ENCODE peak calls at places on chromosomes 16 and 17, in four cellular contexts. F is fibroblast of mammary gland, V is Panc1, T is mammary epithelial cell. L is an unnamed sample.

GRCh38 chr17:81097134-81097942 is 62.4 kb downstream of the BAIAP2 start:
- DNase-seq in F (peak; percentile 86), V (no peak), T (peak; percentile 71), L (peak; percentile 35)

GRCh38 chr17:74116087-74116717 is 87.3 kb upstream of the RPL38 start:
- DNase-seq in F (no peak), V (no peak), T (peak; percentile 15), L (no peak)

GRCh38 chr17:1060991-1061390 is 64.1 kb downstream of the TIMM22 start:
- DNase-seq in F (peak; percentile 99), V (peak; percentile 92), T (peak; percentile 98), L (peak; percentile 37)

GRCh38 chr17:22516861-22517636 is 824.7 kb downstream of the KCNJ18 start:
- DNase-seq in F (no peak), V (no peak), T (no peak), L (no peak)

GRCh38 chr17:16439303-16439791 is 24.0 kb downstream of the TRPV2 start:
- DNase-seq in F (no peak), V (no peak), T (no peak), L (peak; percentile 64)

GRCh38 chr17:81666092-81666341 is 388 bp downstream of the OXLD1 start:
- DNase-seq in F (no peak), V (no peak), T (no peak), L (no peak)

GRCh38 chr17:14922421-14922820 is 342.7 kb downstream of the PMP22 start:
- DNase-seq in F (peak; percentile 53), V (no peak), T (no peak), L (no peak)

GRCh38 chr17:3385869-3386816 is at the start of gene OR3A2:
- DNase-seq in F (no peak), V (no peak), T (no peak), L (peak; percentile 90)

GRCh38 chr16:31301708-31302400 is 42.1 kb downstream of the ITGAM start:
- DNase-seq in F (peak; percentile 29), V (no peak), T (peak; percentile 26), L (peak; percentile 10)

GRCh38 chr16:14509055-14509454 is 121.0 kb downstream of the PARN start:
- DNase-seq in F (peak; percentile 83), V (no peak), T (peak; percentile 78), L (no peak)

GRCh38 chr16:19113577-19114358 is at the start of gene ITPRIPL2:
- DNase-seq in F (peak; percentile 91), V (peak; percentile 84), T (peak; percentile 80), L (peak; percentile 66)

GRCh38 chr17:15918661-15919259 is 26.2 kb upstream of the ADORA2B start:
- DNase-seq in F (no peak), V (no peak), T (no peak), L (no peak)

GRCh38 chr16:89407925-89408300 is 82.4 kb downstream of the ANKRD11 start:
- DNase-seq in F (peak; percentile 47), V (no peak), T (no peak), L (no peak)

GRCh38 chr16:56601325-56601724 is 7.1 kb upstream of the MT2A start:
- DNase-seq in F (no peak), V (no peak), T (no peak), L (no peak)

GRCh38 chr16:66752958-66753357 is 1.5 kb upstream of the DYNC1LI2 start:
- DNase-seq in F (no peak), V (no peak), T (no peak), L (no peak)

GRCh38 chr16:66754211-66754610 is 2.8 kb upstream of the DYNC1LI2 start:
- DNase-seq in F (no peak), V (no peak), T (no peak), L (no peak)

GRCh38 chr16:66751992-66752322 is 548 bp upstream of the DYNC1LI2 start:
- DNase-seq in F (no peak), V (no peak), T (no peak), L (no peak)

GRCh38 chr16:66751135-66751991 is at the start of gene DYNC1LI2:
- DNase-seq in F (peak; percentile 55), V (no peak), T (peak; percentile 58), L (peak; percentile 87)

GRCh38 chr16:66752379-66752778 is 970 bp upstream of the DYNC1LI2 start:
- DNase-seq in F (no peak), V (no peak), T (no peak), L (no peak)
- H3K4me3 ChIP-seq in F (no peak overlapping the region), V (no peak overlapping the region), T (no peak overlapping the region), L (no peak overlapping the region)

GRCh38 chr16:1791256-1791942 is 2.1 kb downstream of the IGFALS start:
- DNase-seq in F (no peak), V (no peak), T (no peak), L (no peak)

GRCh38 chr16:1791943-1792812 is 1.3 kb downstream of the IGFALS start:
- DNase-seq in F (no peak), V (no peak), T (no peak), L (no peak)

GRCh38 chr16:1794221-1794871 is 841 bp upstream of the IGFALS start:
- DNase-seq in F (no peak), V (no peak), T (no peak), L (no peak)

GRCh38 chr16:1793578-1794220 is at the start of gene IGFALS:
- DNase-seq in F (no peak), V (no peak), T (no peak), L (no peak)

GRCh38 chr16:1792836-1793577 is 498 bp downstream of the IGFALS start:
- DNase-seq in F (no peak), V (no peak), T (no peak), L (no peak)
- H3K4me3 ChIP-seq in F (no peak overlapping the region), V (no peak overlapping the region), T (no peak overlapping the region), L (no peak overlapping the region)

DNA sequence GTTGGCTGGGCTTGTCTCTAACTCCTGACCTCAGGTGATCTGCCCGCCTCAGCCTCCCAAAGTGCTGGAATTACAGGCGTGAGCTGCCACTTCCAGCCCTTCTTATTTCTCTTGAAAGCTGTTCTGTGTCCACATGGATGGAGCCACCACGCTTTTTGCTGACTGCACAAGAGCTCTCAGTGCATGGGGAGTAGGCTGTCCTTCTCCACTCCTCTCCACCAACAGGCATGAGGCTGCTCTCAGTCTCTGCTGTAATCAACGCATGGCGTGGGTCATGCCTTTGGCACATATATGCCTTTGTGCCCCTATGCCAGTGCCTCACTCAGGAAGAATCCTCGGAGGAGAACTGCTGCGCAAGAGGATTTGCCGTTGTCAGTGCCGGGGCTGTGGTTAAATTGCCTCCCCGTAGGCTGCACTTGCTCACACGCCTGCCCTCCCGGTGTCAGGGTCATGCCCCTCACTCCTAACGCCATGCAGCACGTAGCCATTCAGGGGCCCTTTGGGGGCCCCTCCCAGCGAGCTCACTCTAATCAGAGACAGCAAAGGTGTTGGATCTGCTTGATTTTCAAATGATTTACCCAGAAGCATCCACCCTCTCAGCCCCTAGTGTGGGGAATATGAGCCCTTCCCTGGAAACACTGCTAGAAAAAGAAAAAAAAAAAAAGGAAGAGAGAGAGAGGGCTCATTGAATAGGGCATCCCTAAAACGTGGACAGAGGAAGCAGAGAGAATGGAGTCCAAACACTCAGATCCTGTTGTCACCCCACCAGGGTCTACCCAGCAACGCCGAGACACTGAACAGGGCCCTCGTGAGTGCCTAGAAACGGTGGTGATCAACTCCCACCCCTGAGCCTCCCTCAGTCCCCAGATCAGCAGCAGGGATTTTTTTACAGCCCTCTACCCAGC is 47.5 kb upstream of the ZCCHC14 start:
- DNase-seq in F (no peak), V (no peak), T (no peak), L (no peak)
- H3K4me3 ChIP-seq in F (no peak overlapping the region), V (no peak overlapping the region), T (no peak overlapping the region), L (no peak overlapping the region)

GRCh38 chr16:3431779-3432219 is 11.5 kb downstream of the ZNF597 start:
- DNase-seq in F (peak; percentile 41), V (no peak), T (no peak), L (no peak)
- H3K4me3 ChIP-seq in F (peak overlapping the region; percentile 10), V (no peak overlapping the region), T (no peak overlapping the region), L (no peak overlapping the region)

GRCh38 chr16:17404903-17405691 is 65.7 kb downstream of the XYLT1 start:
- DNase-seq in F (peak; percentile 94), V (no peak), T (peak; percentile 39), L (no peak)
- H3K4me3 ChIP-seq in F (no peak overlapping the region), V (no peak overlapping the region), T (no peak overlapping the region), L (no peak overlapping the region)

DNA sequence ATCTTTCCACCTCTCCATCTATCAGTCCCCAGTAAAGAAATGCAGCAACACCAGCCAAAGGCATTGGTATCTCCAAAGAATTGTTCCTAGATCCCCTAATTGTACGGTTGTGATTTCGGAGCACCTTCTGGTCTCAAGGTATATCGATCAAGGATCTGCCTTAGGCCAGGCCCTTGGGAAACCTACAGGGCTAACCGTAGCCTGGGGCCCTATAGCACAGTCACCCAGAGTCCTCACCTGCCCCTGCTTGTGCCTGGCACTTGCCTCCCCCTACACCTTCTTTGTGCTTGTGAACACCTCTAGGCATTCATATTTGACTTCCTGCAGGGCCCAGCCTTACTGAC is 16.8 kb upstream of the AURKB start:
- DNase-seq in F (no peak), V (no peak), T (no peak), L (no peak)
- H3K4me3 ChIP-seq in F (peak overlapping the region; percentile 8), V (peak overlapping the region; percentile 49), T (no peak overlapping the region), L (peak overlapping the region; percentile 40)

GRCh38 chr16:21639493-21639892 is 12.9 kb downstream of the IGSF6 start:
- DNase-seq in F (no peak), V (no peak), T (no peak), L (no peak)

GRCh38 chr16:21634216-21634615 is 18.2 kb downstream of the IGSF6 start:
- DNase-seq in F (no peak), V (no peak), T (no peak), L (no peak)

GRCh38 chr16:21638573-21638975 is 13.8 kb downstream of the IGSF6 start:
- DNase-seq in F (peak; percentile 76), V (no peak), T (peak; percentile 91), L (no peak)

DNA sequence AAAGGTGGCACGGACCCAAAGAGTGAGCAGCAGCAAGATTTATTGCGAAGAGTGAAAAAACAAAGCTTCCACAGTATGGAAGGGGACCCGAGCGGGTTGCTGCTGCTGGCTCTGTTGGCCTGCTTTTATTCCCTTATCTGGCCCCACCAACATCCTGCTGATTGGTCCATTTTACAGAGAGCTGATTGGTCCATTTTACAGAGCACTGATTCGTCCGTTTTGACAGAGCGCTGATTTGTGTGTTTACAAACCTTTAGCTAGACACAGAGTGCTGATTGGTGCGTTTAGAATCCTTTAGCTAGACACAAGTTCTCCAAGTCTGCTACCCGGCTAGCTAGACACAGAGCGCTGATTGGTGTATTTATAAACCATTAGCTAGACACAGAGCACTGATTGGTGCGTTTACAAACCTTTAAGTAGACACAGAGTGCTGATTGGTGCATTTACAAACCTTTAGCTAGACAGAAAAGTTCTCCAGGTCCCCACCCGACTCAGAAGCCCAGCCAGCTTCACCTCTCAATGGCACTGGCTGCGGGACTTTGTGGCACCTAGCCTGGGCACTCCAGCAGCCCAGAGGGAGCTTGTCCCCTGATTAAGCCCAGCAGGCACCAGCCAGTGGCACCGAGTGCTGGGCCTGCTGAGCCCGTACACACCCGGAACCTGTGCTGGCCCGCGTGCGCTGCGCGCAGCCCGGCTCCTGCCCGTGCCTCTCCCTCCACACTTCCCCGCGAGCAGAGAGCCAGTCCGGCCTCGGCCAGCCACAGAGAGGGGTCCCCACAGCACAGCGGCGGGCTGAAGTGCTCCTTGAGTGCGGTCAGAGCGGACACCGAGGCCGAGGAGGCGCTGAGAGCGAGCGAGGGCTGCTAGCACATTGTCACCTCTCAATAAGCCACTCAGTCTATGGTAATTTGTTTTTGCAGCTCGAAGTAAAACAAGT is 15.1 kb downstream of the IGSF6 start:
- DNase-seq in F (no peak), V (no peak), T (no peak), L (no peak)
- H3K4me3 ChIP-seq in F (no peak overlapping the region), V (no peak overlapping the region), T (no peak overlapping the region), L (no peak overlapping the region)

GRCh38 chr17:41404024-41404651 is 6.7 kb upstream of the KRT31 start:
- DNase-seq in F (peak; percentile 97), V (peak; percentile 60), T (peak; percentile 100), L (peak; percentile 5)
- H3K4me3 ChIP-seq in F (no peak overlapping the region), V (no peak overlapping the region), T (no peak overlapping the region), L (no peak overlapping the region)

L was measured in GM12865.